ENCODE peak calls at places on chromosomes 3 and 15, in nine cellular contexts. E, Z, M, S, K, R, W, C and Q are unnamed samples.

GRCh38 chr15:65305144-65305758 is 774 bp downstream of the RNU5B-1 start:
- DNase-seq in K (no peak), W (no peak), M (no peak), Z (no peak), C (peak), S (peak), R (no peak), E (no peak), Q (no peak)

GRCh38 chr3:22245817-22246583 is 495.0 kb upstream of the ZNF385D start:
- DNase-seq in Z (no peak), W (no peak), S (no peak), R (no peak), M (no peak), C (no peak), K (no peak), E (no peak), Q (no peak)

GRCh38 chr15:68765602-68766368 is 54.9 kb downstream of the ANP32A start:
- DNase-seq in C (no peak), R (no peak), E (no peak), S (no peak), W (no peak), K (no peak), M (no peak), Z (no peak), Q (no peak)

GRCh38 chr15:62847900-62848489 is 194.6 kb upstream of the TPM1 start:
- DNase-seq in W (peak), K (no peak), Z (peak), S (peak), E (peak), M (peak), R (no peak), C (peak), Q (peak)

GRCh38 chr3:37646865-37647264 is 214.8 kb upstream of the CTDSPL start:
- DNase-seq in R (no peak), W (no peak), S (no peak), M (no peak), Z (no peak), C (no peak), E (no peak), K (no peak), Q (no peak)

GRCh38 chr15:36925671-36926421 is 174.5 kb downstream of the MEIS2 start:
- DNase-seq in R (no peak), Z (no peak), S (no peak), E (peak), W (no peak), K (peak), M (no peak), C (peak), Q (no peak)

GRCh38 chr3:18153571-18154173 is 271.5 kb downstream of the SATB1 start:
- DNase-seq in W (no peak), M (no peak), R (no peak), Z (no peak), C (no peak), S (no peak), E (peak), K (peak), Q (peak)

GRCh38 chr3:58965870-58966269 is 84.0 kb downstream of the CFAP20DC start:
- DNase-seq in W (no peak), K (no peak), Z (no peak), S (no peak), C (no peak), E (peak), R (no peak), M (no peak), Q (no peak)

GRCh38 chr3:172145287-172145686 is 105.9 kb downstream of the FNDC3B start:
- DNase-seq in W (no peak), M (no peak), S (no peak), Z (no peak), R (no peak), C (no peak), E (no peak), K (no peak), Q (no peak)

GRCh38 chr3:11480663-11481298 is 162.9 kb downstream of the VGLL4 start:
- DNase-seq in S (no peak), R (no peak), W (peak), Z (no peak), M (no peak), E (no peak), K (no peak), C (no peak), Q (peak)

GRCh38 chr15:42670441-42670840 is 66.5 kb downstream of the CDAN1 start:
- DNase-seq in M (no peak), R (no peak), E (no peak), C (no peak), Z (no peak), S (no peak), W (no peak), K (no peak), Q (no peak)

GRCh38 chr15:71754660-71755059 is 55.7 kb upstream of the NR2E3 start:
- DNase-seq in Z (no peak), K (no peak), M (no peak), S (no peak), W (no peak), C (no peak), E (no peak), R (no peak), Q (no peak)

GRCh38 chr3:171049831-171050444 is 23.4 kb upstream of the SLC2A2 start:
- DNase-seq in M (peak), C (peak), W (peak), S (peak), E (peak), Z (no peak), R (no peak), K (peak), Q (peak)

GRCh38 chr3:158918451-158918850 is 116.6 kb downstream of the MFSD1 start:
- DNase-seq in S (no peak), Z (no peak), K (no peak), R (no peak), W (no peak), E (no peak), C (no peak), M (no peak), Q (no peak)

GRCh38 chr3:54882114-54882833 is 45.6 kb downstream of the LRTM1 start:
- DNase-seq in K (peak), S (no peak), W (no peak), M (no peak), Z (no peak), C (no peak), R (no peak), E (peak), Q (no peak)

GRCh38 chr3:188233320-188233719 is 79.4 kb downstream of the LPP start:
- DNase-seq in Z (no peak), R (no peak), K (no peak), W (no peak), C (no peak), M (no peak), E (peak), S (no peak), Q (no peak)

GRCh38 chr15:31440754-31441298 is 114.2 kb downstream of the KLF13 start:
- DNase-seq in E (peak), K (no peak), Z (peak), S (peak), M (peak), C (no peak), R (no peak), W (peak), Q (no peak)

GRCh38 chr3:21524113-21524512 is 226.9 kb downstream of the ZNF385D start:
- DNase-seq in Z (no peak), E (peak), W (no peak), C (no peak), S (no peak), K (peak), M (no peak), R (no peak), Q (no peak)

GRCh38 chr3:38102073-38102844 is 34.7 kb downstream of the ACAA1 start:
- DNase-seq in R (no peak), Z (no peak), K (no peak), E (no peak), C (no peak), S (no peak), M (no peak), W (no peak), Q (no peak)

GRCh38 chr15:101650145-101650544 is 2.0 kb downstream of the TM2D3 start:
- DNase-seq in C (no peak), Z (no peak), R (no peak), K (no peak), M (no peak), W (no peak), E (no peak), S (no peak), Q (no peak)

GRCh38 chr3:38950585-38950984 is 101.2 kb downstream of the SCN11A start:
- DNase-seq in Z (no peak), W (no peak), E (no peak), S (no peak), C (no peak), M (no peak), R (no peak), K (no peak), Q (no peak)

GRCh38 chr3:57079221-57079831 is 18.9 kb downstream of the SPATA12 start:
- DNase-seq in R (no peak), W (peak), K (no peak), S (no peak), C (peak), M (peak), Z (peak), E (peak), Q (peak)

GRCh38 chr3:188901126-188901525 is 270.6 kb upstream of the TPRG1 start:
- DNase-seq in C (no peak), W (no peak), E (peak), K (no peak), S (no peak), R (no peak), M (no peak), Z (no peak), Q (no peak)

GRCh38 chr3:186540444-186541226 is 3.5 kb downstream of the CRYGS start:
- DNase-seq in K (peak), E (peak), M (peak), S (peak), W (peak), C (peak), R (peak), Z (peak), Q (peak)

GRCh38 chr3:155457591-155457990 is 164.1 kb upstream of the STRIT1 start:
- DNase-seq in S (no peak), K (no peak), C (no peak), E (no peak), W (no peak), Z (no peak), M (no peak), R (no peak), Q (no peak)

GRCh38 chr15:37764733-37765191 is 169.7 kb upstream of the TMCO5A start:
- DNase-seq in C (peak), Z (no peak), W (no peak), M (peak), S (no peak), R (no peak), K (peak), E (peak), Q (peak)

GRCh38 chr15:63347074-63347859 is 34.4 kb downstream of the CA12 start:
- DNase-seq in R (no peak), Z (no peak), M (no peak), E (peak), K (no peak), C (no peak), S (no peak), W (no peak), Q (no peak)

GRCh38 chr3:36032180-36032895 is 348.0 kb upstream of the STAC start:
- DNase-seq in K (no peak), W (no peak), C (no peak), Z (no peak), S (no peak), E (no peak), M (no peak), R (peak), Q (no peak)

GRCh38 chr3:122520861-122521260 is 6.1 kb upstream of the KPNA1 start:
- DNase-seq in W (no peak), K (no peak), C (no peak), M (no peak), E (no peak), Z (no peak), S (no peak), R (no peak), Q (no peak)

GRCh38 chr3:36740822-36741221 is 23.5 kb downstream of the DCLK3 start:
- DNase-seq in W (no peak), Z (no peak), R (no peak), C (no peak), M (no peak), S (no peak), K (no peak), E (no peak), Q (no peak)

GRCh38 chr3:20066848-20067617 is 26.8 kb downstream of the KAT2B start:
- DNase-seq in S (no peak), M (no peak), E (peak), R (peak), Z (no peak), K (no peak), W (no peak), C (no peak), Q (no peak)

GRCh38 chr3:170372190-170372879 is 14.8 kb downstream of the SKIL start:
- DNase-seq in E (no peak), C (no peak), S (no peak), Z (no peak), M (no peak), K (no peak), R (no peak), W (no peak), Q (no peak)

GRCh38 chr15:81069909-81070308 is 64.2 kb upstream of the CFAP161 start:
- DNase-seq in E (no peak), K (no peak), C (no peak), M (no peak), S (no peak), R (no peak), W (no peak), Z (no peak), Q (no peak)

GRCh38 chr3:113193298-113193697 is 18.1 kb upstream of the BOC start:
- DNase-seq in M (no peak), E (no peak), K (no peak), S (no peak), W (no peak), R (no peak), C (no peak), Z (no peak), Q (no peak)

GRCh38 chr3:183359036-183359435 is 69.4 kb downstream of the MCF2L2 start:
- DNase-seq in W (no peak), C (no peak), S (no peak), E (no peak), K (no peak), R (no peak), Z (no peak), M (no peak), Q (no peak)